ENCODE peak calls at places on chromosome 6, in eight cellular contexts. One of them, this sample, is unnamed.

GRCh38 chr6:37244430-37245310 is 12.9 kb upstream of the TBC1D22B start:
- DNase-seq in stimulated activated CD4-positive, alpha-beta T cell treated with anti-CD3 and anti-CD28 coated beads, Interleukin-15, amount 100 ng/mL, for 24 hours: no peak
- DNase-seq in pons: peak
- DNase-seq in NCI-H2107: peak
- DNase-seq in Jurkat, Clone E6-1: no peak
- DNase-seq in heart right ventricle: peak
- DNase-seq in NCI-H1417 treated with DMSO at 0.1 percent for 48 hours: peak
- DNase-seq in CD14-positive monocyte: no peak
- DNase-seq in this sample: peak

GRCh38 chr6:115891111-115891669 is 169.5 kb downstream of the FRK start:
- DNase-seq in stimulated activated CD4-positive, alpha-beta T cell treated with anti-CD3 and anti-CD28 coated beads, Interleukin-15, amount 100 ng/mL, for 24 hours: no peak
- DNase-seq in pons: no peak
- DNase-seq in NCI-H2107: no peak
- DNase-seq in Jurkat, Clone E6-1: no peak
- DNase-seq in heart right ventricle: no peak
- DNase-seq in NCI-H1417 treated with DMSO at 0.1 percent for 48 hours: no peak
- DNase-seq in CD14-positive monocyte: no peak
- DNase-seq in this sample: no peak

GRCh38 chr6:836276-836853 is 143.4 kb upstream of the EXOC2 start:
- DNase-seq in stimulated activated CD4-positive, alpha-beta T cell treated with anti-CD3 and anti-CD28 coated beads, Interleukin-15, amount 100 ng/mL, for 24 hours: no peak
- DNase-seq in pons: no peak
- DNase-seq in NCI-H2107: no peak
- DNase-seq in Jurkat, Clone E6-1: no peak
- DNase-seq in heart right ventricle: no peak
- DNase-seq in NCI-H1417 treated with DMSO at 0.1 percent for 48 hours: no peak
- DNase-seq in CD14-positive monocyte: no peak
- DNase-seq in this sample: no peak

GRCh38 chr6:134802426-134803058 is 147.4 kb downstream of the ALDH8A1 start:
- DNase-seq in stimulated activated CD4-positive, alpha-beta T cell treated with anti-CD3 and anti-CD28 coated beads, Interleukin-15, amount 100 ng/mL, for 24 hours: no peak
- DNase-seq in pons: no peak
- DNase-seq in NCI-H2107: no peak
- DNase-seq in Jurkat, Clone E6-1: no peak
- DNase-seq in heart right ventricle: no peak
- DNase-seq in NCI-H1417 treated with DMSO at 0.1 percent for 48 hours: no peak
- DNase-seq in CD14-positive monocyte: no peak
- DNase-seq in this sample: no peak

GRCh38 chr6:10419749-10420545 is 5.1 kb upstream of the TFAP2A start:
- DNase-seq in stimulated activated CD4-positive, alpha-beta T cell treated with anti-CD3 and anti-CD28 coated beads, Interleukin-15, amount 100 ng/mL, for 24 hours: no peak
- DNase-seq in pons: no peak
- DNase-seq in NCI-H2107: no peak
- DNase-seq in Jurkat, Clone E6-1: no peak
- DNase-seq in heart right ventricle: no peak
- DNase-seq in NCI-H1417 treated with DMSO at 0.1 percent for 48 hours: no peak
- DNase-seq in CD14-positive monocyte: no peak
- DNase-seq in this sample: no peak

GRCh38 chr6:150775400-150775799 is 90.1 kb upstream of the MTHFD1L start:
- DNase-seq in stimulated activated CD4-positive, alpha-beta T cell treated with anti-CD3 and anti-CD28 coated beads, Interleukin-15, amount 100 ng/mL, for 24 hours: no peak
- DNase-seq in pons: peak
- DNase-seq in NCI-H2107: no peak
- DNase-seq in Jurkat, Clone E6-1: no peak
- DNase-seq in heart right ventricle: no peak
- DNase-seq in NCI-H1417 treated with DMSO at 0.1 percent for 48 hours: no peak
- DNase-seq in CD14-positive monocyte: no peak
- DNase-seq in this sample: no peak

GRCh38 chr6:40877362-40877761 is 161.7 kb downstream of the UNC5CL start:
- DNase-seq in stimulated activated CD4-positive, alpha-beta T cell treated with anti-CD3 and anti-CD28 coated beads, Interleukin-15, amount 100 ng/mL, for 24 hours: peak
- DNase-seq in pons: no peak
- DNase-seq in NCI-H2107: no peak
- DNase-seq in Jurkat, Clone E6-1: no peak
- DNase-seq in heart right ventricle: no peak
- DNase-seq in NCI-H1417 treated with DMSO at 0.1 percent for 48 hours: no peak
- DNase-seq in CD14-positive monocyte: no peak
- DNase-seq in this sample: no peak

GRCh38 chr6:74925683-74926082 is 280.2 kb downstream of the COL12A1 start:
- DNase-seq in stimulated activated CD4-positive, alpha-beta T cell treated with anti-CD3 and anti-CD28 coated beads, Interleukin-15, amount 100 ng/mL, for 24 hours: no peak
- DNase-seq in pons: no peak
- DNase-seq in NCI-H2107: no peak
- DNase-seq in Jurkat, Clone E6-1: peak
- DNase-seq in heart right ventricle: no peak
- DNase-seq in NCI-H1417 treated with DMSO at 0.1 percent for 48 hours: no peak
- DNase-seq in CD14-positive monocyte: peak
- DNase-seq in this sample: no peak

GRCh38 chr6:148430897-148431296 is 88.3 kb downstream of the SASH1 start:
- DNase-seq in stimulated activated CD4-positive, alpha-beta T cell treated with anti-CD3 and anti-CD28 coated beads, Interleukin-15, amount 100 ng/mL, for 24 hours: no peak
- DNase-seq in pons: no peak
- DNase-seq in NCI-H2107: no peak
- DNase-seq in Jurkat, Clone E6-1: no peak
- DNase-seq in heart right ventricle: no peak
- DNase-seq in NCI-H1417 treated with DMSO at 0.1 percent for 48 hours: no peak
- DNase-seq in CD14-positive monocyte: no peak
- DNase-seq in this sample: peak

GRCh38 chr6:3403244-3404154 is 53.4 kb downstream of the SLC22A23 start:
- DNase-seq in stimulated activated CD4-positive, alpha-beta T cell treated with anti-CD3 and anti-CD28 coated beads, Interleukin-15, amount 100 ng/mL, for 24 hours: no peak
- DNase-seq in pons: no peak
- DNase-seq in NCI-H2107: no peak
- DNase-seq in Jurkat, Clone E6-1: no peak
- DNase-seq in heart right ventricle: no peak
- DNase-seq in NCI-H1417 treated with DMSO at 0.1 percent for 48 hours: no peak
- DNase-seq in CD14-positive monocyte: no peak
- DNase-seq in this sample: no peak

GRCh38 chr6:143368426-143368825 is 82.1 kb downstream of the ADAT2 start:
- DNase-seq in stimulated activated CD4-positive, alpha-beta T cell treated with anti-CD3 and anti-CD28 coated beads, Interleukin-15, amount 100 ng/mL, for 24 hours: peak
- DNase-seq in pons: no peak
- DNase-seq in NCI-H2107: no peak
- DNase-seq in Jurkat, Clone E6-1: no peak
- DNase-seq in heart right ventricle: no peak
- DNase-seq in NCI-H1417 treated with DMSO at 0.1 percent for 48 hours: no peak
- DNase-seq in CD14-positive monocyte: no peak
- DNase-seq in this sample: no peak

GRCh38 chr6:142429195-142429594 is 127.4 kb downstream of the ADGRG6 start:
- DNase-seq in stimulated activated CD4-positive, alpha-beta T cell treated with anti-CD3 and anti-CD28 coated beads, Interleukin-15, amount 100 ng/mL, for 24 hours: no peak
- DNase-seq in pons: no peak
- DNase-seq in NCI-H2107: no peak
- DNase-seq in Jurkat, Clone E6-1: no peak
- DNase-seq in heart right ventricle: no peak
- DNase-seq in NCI-H1417 treated with DMSO at 0.1 percent for 48 hours: no peak
- DNase-seq in CD14-positive monocyte: no peak
- DNase-seq in this sample: no peak

GRCh38 chr6:28137458-28138020 is 4.1 kb upstream of the ZKSCAN8 start:
- DNase-seq in stimulated activated CD4-positive, alpha-beta T cell treated with anti-CD3 and anti-CD28 coated beads, Interleukin-15, amount 100 ng/mL, for 24 hours: peak
- DNase-seq in pons: peak
- DNase-seq in NCI-H2107: no peak
- DNase-seq in Jurkat, Clone E6-1: no peak
- DNase-seq in heart right ventricle: no peak
- DNase-seq in NCI-H1417 treated with DMSO at 0.1 percent for 48 hours: no peak
- DNase-seq in CD14-positive monocyte: no peak
- DNase-seq in this sample: no peak

GRCh38 chr6:48412656-48413055 is 301.7 kb upstream of the PTCHD4 start:
- DNase-seq in stimulated activated CD4-positive, alpha-beta T cell treated with anti-CD3 and anti-CD28 coated beads, Interleukin-15, amount 100 ng/mL, for 24 hours: no peak
- DNase-seq in pons: no peak
- DNase-seq in NCI-H2107: no peak
- DNase-seq in Jurkat, Clone E6-1: no peak
- DNase-seq in heart right ventricle: no peak
- DNase-seq in NCI-H1417 treated with DMSO at 0.1 percent for 48 hours: no peak
- DNase-seq in CD14-positive monocyte: no peak
- DNase-seq in this sample: no peak

GRCh38 chr6:79453558-79454042 is 83.6 kb downstream of the LCA5 start:
- DNase-seq in stimulated activated CD4-positive, alpha-beta T cell treated with anti-CD3 and anti-CD28 coated beads, Interleukin-15, amount 100 ng/mL, for 24 hours: no peak
- DNase-seq in pons: no peak
- DNase-seq in NCI-H2107: no peak
- DNase-seq in Jurkat, Clone E6-1: no peak
- DNase-seq in heart right ventricle: no peak
- DNase-seq in NCI-H1417 treated with DMSO at 0.1 percent for 48 hours: no peak
- DNase-seq in CD14-positive monocyte: no peak
- DNase-seq in this sample: no peak

GRCh38 chr6:148311849-148312669 is 30.6 kb upstream of the SASH1 start:
- DNase-seq in stimulated activated CD4-positive, alpha-beta T cell treated with anti-CD3 and anti-CD28 coated beads, Interleukin-15, amount 100 ng/mL, for 24 hours: no peak
- DNase-seq in pons: no peak
- DNase-seq in NCI-H2107: no peak
- DNase-seq in Jurkat, Clone E6-1: no peak
- DNase-seq in heart right ventricle: no peak
- DNase-seq in NCI-H1417 treated with DMSO at 0.1 percent for 48 hours: no peak
- DNase-seq in CD14-positive monocyte: no peak
- DNase-seq in this sample: no peak

GRCh38 chr6:143271024-143271423 is 179.5 kb downstream of the ADAT2 start:
- DNase-seq in stimulated activated CD4-positive, alpha-beta T cell treated with anti-CD3 and anti-CD28 coated beads, Interleukin-15, amount 100 ng/mL, for 24 hours: no peak
- DNase-seq in pons: peak
- DNase-seq in NCI-H2107: no peak
- DNase-seq in Jurkat, Clone E6-1: no peak
- DNase-seq in heart right ventricle: no peak
- DNase-seq in NCI-H1417 treated with DMSO at 0.1 percent for 48 hours: no peak
- DNase-seq in CD14-positive monocyte: no peak
- DNase-seq in this sample: no peak

GRCh38 chr6:393391-394221 is 2.1 kb downstream of the IRF4 start:
- DNase-seq in stimulated activated CD4-positive, alpha-beta T cell treated with anti-CD3 and anti-CD28 coated beads, Interleukin-15, amount 100 ng/mL, for 24 hours: peak
- DNase-seq in pons: no peak
- DNase-seq in NCI-H2107: no peak
- DNase-seq in Jurkat, Clone E6-1: no peak
- DNase-seq in heart right ventricle: no peak
- DNase-seq in NCI-H1417 treated with DMSO at 0.1 percent for 48 hours: no peak
- DNase-seq in CD14-positive monocyte: peak
- DNase-seq in this sample: no peak

GRCh38 chr6:52157301-52157930 is 28.8 kb upstream of the IL17A start:
- DNase-seq in stimulated activated CD4-positive, alpha-beta T cell treated with anti-CD3 and anti-CD28 coated beads, Interleukin-15, amount 100 ng/mL, for 24 hours: peak
- DNase-seq in pons: no peak
- DNase-seq in NCI-H2107: no peak
- DNase-seq in Jurkat, Clone E6-1: no peak
- DNase-seq in heart right ventricle: no peak
- DNase-seq in NCI-H1417 treated with DMSO at 0.1 percent for 48 hours: no peak
- DNase-seq in CD14-positive monocyte: no peak
- DNase-seq in this sample: no peak

GRCh38 chr6:37517411-37517812 is 17.7 kb upstream of the CCDC167 start:
- DNase-seq in stimulated activated CD4-positive, alpha-beta T cell treated with anti-CD3 and anti-CD28 coated beads, Interleukin-15, amount 100 ng/mL, for 24 hours: peak
- DNase-seq in pons: no peak
- DNase-seq in NCI-H2107: no peak
- DNase-seq in Jurkat, Clone E6-1: peak
- DNase-seq in heart right ventricle: no peak
- DNase-seq in NCI-H1417 treated with DMSO at 0.1 percent for 48 hours: no peak
- DNase-seq in CD14-positive monocyte: peak
- DNase-seq in this sample: no peak

This sample was measured in NCI-H187 treated with DMSO at 0.1 percent for 48 hours.